ENCODE peak calls at places on chromosomes 13 and 19, in five cellular contexts. W is fibroblast of lung, E is adipocyte, D is AG10803, O is astrocyte of the spinal cord. Z is an unnamed sample.

GRCh38 chr13:97231832-97232201 is 9.7 kb downstream of the MBNL2 start:
- DNase-seq in E (no peak), O (no peak), D (peak; percentile 41), W (no peak), Z (no peak)

GRCh38 chr19:8250596-8250995 is 41.4 kb downstream of the CERS4 start:
- DNase-seq in D (no peak), W (no peak), E (no peak), O (no peak), Z (no peak)

GRCh38 chr19:35120492-35120891 is 4.9 kb downstream of the FXYD3 start:
- DNase-seq in W (peak; percentile 38), O (peak; percentile 59), D (peak; percentile 75), E (peak; percentile 34), Z (no peak)

GRCh38 chr19:16619456-16619855 is 8.5 kb downstream of the MED26 start:
- DNase-seq in O (no peak), W (no peak), D (peak; percentile 28), E (no peak), Z (no peak)

GRCh38 chr13:108037348-108037747 is 178.0 kb downstream of the LIG4 start:
- DNase-seq in O (no peak), E (no peak), D (no peak), W (no peak), Z (no peak)

GRCh38 chr13:110403721-110404120 is 96.6 kb downstream of the COL4A2 start:
- DNase-seq in D (peak; percentile 79), O (no peak), E (no peak), W (no peak), Z (no peak)

GRCh38 chr13:39209731-39210633 is 171.7 kb downstream of the NHLRC3 start:
- DNase-seq in O (no peak), W (peak; percentile 51), D (no peak), E (peak; percentile 13), Z (no peak)

GRCh38 chr19:45778010-45778671 is 4.1 kb downstream of the DMPK start:
- DNase-seq in O (no peak), W (no peak), E (no peak), D (no peak), Z (no peak)

GRCh38 chr13:82751221-82751620 is 1131.1 kb downstream of the SLITRK1 start:
- DNase-seq in D (no peak), W (peak; percentile 66), E (no peak), O (no peak), Z (no peak)

GRCh38 chr13:50209646-50210045 is 194.4 kb downstream of the KCNRG start:
- DNase-seq in D (no peak), W (no peak), E (no peak), O (peak; percentile 32), Z (no peak)

GRCh38 chr13:52851153-52851962 is 2.9 kb upstream of the PCDH8 start:
- DNase-seq in E (peak; percentile 60), D (peak; percentile 9), W (peak; percentile 8), O (peak; percentile 6), Z (no peak)

GRCh38 chr19:28074773-28075172 is 1138.2 kb downstream of the UQCRFS1 start:
- DNase-seq in W (no peak), D (no peak), O (no peak), E (no peak), Z (no peak)

GRCh38 chr19:46068345-46069258 is 27.8 kb upstream of the IGFL4 start:
- DNase-seq in O (peak; percentile 94), E (peak; percentile 88), D (peak; percentile 85), W (peak; percentile 84), Z (peak; percentile 99)

GRCh38 chr13:43319617-43320444 is 296.4 kb downstream of the DNAJC15 start:
- DNase-seq in W (no peak), E (no peak), D (no peak), O (peak; percentile 22), Z (no peak)

GRCh38 chr19:6274756-6275155 is 5.0 kb downstream of the MLLT1 start:
- DNase-seq in O (no peak), E (no peak), W (no peak), D (no peak), Z (no peak)

GRCh38 chr13:65154661-65155447 is 2075.3 kb downstream of the PCDH9 start:
- DNase-seq in D (no peak), W (no peak), E (no peak), O (no peak), Z (no peak)

GRCh38 chr19:7018828-7019227 is 2.4 kb downstream of the MBD3L2B start:
- DNase-seq in W (no peak), E (no peak), O (no peak), D (no peak), Z (no peak)

GRCh38 chr19:50679177-50680125 is 30.2 kb downstream of the C19orf81 start:
- DNase-seq in O (peak; percentile 33), E (peak; percentile 82), D (peak; percentile 56), W (peak; percentile 52), Z (peak; percentile 62)

GRCh38 chr13:108276060-108276459 is 6.5 kb downstream of the TNFSF13B start:
- DNase-seq in D (no peak), O (no peak), E (peak; percentile 25), W (peak; percentile 75), Z (no peak)

GRCh38 chr13:32134241-32134801 is 102.7 kb downstream of the FRY start:
- DNase-seq in D (no peak), E (peak; percentile 5), W (no peak), O (peak; percentile 30), Z (no peak)

GRCh38 chr13:37656247-37656940 is 57.8 kb upstream of the POSTN start:
- DNase-seq in O (peak; percentile 95), W (peak; percentile 96), D (peak; percentile 95), E (peak; percentile 80), Z (peak; percentile 17)

GRCh38 chr13:35475960-35476943 is at the start of gene MAB21L1:
- DNase-seq in O (peak; percentile 62), W (peak; percentile 52), D (peak; percentile 82), E (peak; percentile 95), Z (peak; percentile 38)

GRCh38 chr13:60584976-60585375 is 188.0 kb downstream of the TDRD3 start:
- DNase-seq in E (no peak), D (no peak), W (no peak), O (peak; percentile 62), Z (peak; percentile 21)

GRCh38 chr19:38483016-38483630 is 49.6 kb downstream of the RYR1 start:
- DNase-seq in W (no peak), E (no peak), D (no peak), O (no peak), Z (no peak)

GRCh38 chr19:39363909-39364457 is 21.8 kb downstream of the SAMD4B start:
- DNase-seq in O (peak; percentile 37), W (peak; percentile 67), E (peak; percentile 70), D (peak; percentile 75), Z (peak; percentile 92)

GRCh38 chr19:9597027-9597426 is 12.7 kb upstream of the ZNF121 start:
- DNase-seq in O (peak; percentile 52), D (peak; percentile 74), E (peak; percentile 64), W (peak; percentile 72), Z (no peak)

GRCh38 chr19:43769256-43769655 is 11.5 kb downstream of the KCNN4 start:
- DNase-seq in E (no peak), D (no peak), W (no peak), O (no peak), Z (no peak)

GRCh38 chr19:29622191-29623070 is 16.3 kb downstream of the POP4 start:
- DNase-seq in E (peak; percentile 7), O (peak; percentile 10), D (peak; percentile 27), W (no peak), Z (no peak)

Z was measured in foreskin melanocyte.